ENCODE peak calls at places on chromosomes 2 and 18, in six cellular contexts. G is IMR-90, O is upper lobe of left lung, I is A549, R is suprapubic skin, H is heart left ventricle. F is an unnamed sample.

GRCh38 chr2:96930351-96931015 is 55.9 kb downstream of the FAM178B start:
- DNase-seq in I (no peak), G (no peak), H (no peak), R (no peak), O (no peak), F (no peak)

GRCh38 chr18:10523544-10523943 is 2.3 kb upstream of the NAPG start:
- DNase-seq in G (no peak), O (no peak), I (no peak), H (no peak), R (no peak), F (no peak)

GRCh38 chr2:211751853-211752252 is 786.7 kb downstream of the ERBB4 start:
- DNase-seq in O (no peak), G (no peak), R (no peak), H (no peak), I (no peak), F (no peak)

GRCh38 chr2:206160124-206160806 is 570 bp downstream of the EEF1B2 start:
- DNase-seq in I (no peak), O (peak; percentile 93), R (no peak), G (peak; percentile 38), H (no peak), F (no peak)

GRCh38 chr18:79248495-79249078 is 147.1 kb upstream of the NFATC1 start:
- DNase-seq in H (no peak), R (no peak), G (peak; percentile 41), O (no peak), I (no peak), F (no peak)

GRCh38 chr2:52542297-52542696 is 1225.3 kb upstream of the CHAC2 start:
- DNase-seq in I (no peak), H (no peak), O (no peak), G (no peak), R (no peak), F (no peak)

GRCh38 chr2:26598336-26599006 is 42.7 kb downstream of the CIB4 start:
- DNase-seq in I (no peak), R (peak; percentile 72), H (no peak), G (no peak), O (no peak), F (peak; percentile 64)

GRCh38 chr2:3413642-3414041 is 34.1 kb downstream of the TRAPPC12 start:
- DNase-seq in O (no peak), I (no peak), R (no peak), H (no peak), G (no peak), F (no peak)

GRCh38 chr2:210617732-210618330 is 61.4 kb downstream of the CPS1 start:
- DNase-seq in R (no peak), I (peak; percentile 15), H (no peak), O (no peak), G (peak; percentile 49), F (no peak)

GRCh38 chr2:116687381-116687780 is 1127.1 kb upstream of the DDX18 start:
- DNase-seq in O (no peak), I (no peak), G (no peak), H (no peak), R (no peak), F (no peak)

GRCh38 chr2:96103906-96104861 is 12.2 kb downstream of the ADRA2B start:
- DNase-seq in H (peak; percentile 38), R (peak; percentile 70), I (no peak), O (no peak), G (no peak), F (no peak)

GRCh38 chr2:113116100-113116958 is 11.1 kb upstream of the IL1RN start:
- DNase-seq in O (peak; percentile 40), G (no peak), R (no peak), H (no peak), I (no peak), F (no peak)

GRCh38 chr2:75828826-75829225 is 118.1 kb upstream of the GCFC2 start:
- DNase-seq in R (no peak), O (no peak), I (no peak), G (no peak), H (no peak), F (no peak)

GRCh38 chr2:118032169-118033013 is 18.5 kb upstream of the CCDC93 start:
- DNase-seq in O (no peak), G (peak; percentile 34), H (no peak), R (no peak), I (peak; percentile 29), F (peak; percentile 31)

GRCh38 chr2:55357907-55358306 is 61.7 kb downstream of the CCDC88A start:
- DNase-seq in I (no peak), H (no peak), R (no peak), G (peak; percentile 69), O (no peak), F (no peak)

GRCh38 chr2:230885467-230886130 is 20.9 kb downstream of the ITM2C start:
- DNase-seq in H (no peak), R (no peak), O (no peak), I (no peak), G (peak; percentile 75), F (no peak)

GRCh38 chr2:201233192-201234166 is 26.9 kb upstream of the CASP8 start:
- DNase-seq in H (peak; percentile 50), G (no peak), R (no peak), O (no peak), I (peak; percentile 79), F (peak; percentile 93)

GRCh38 chr2:234669001-234669400 is 172.1 kb upstream of the ARL4C start:
- DNase-seq in H (no peak), G (no peak), R (no peak), O (no peak), I (no peak), F (no peak)

GRCh38 chr18:924987-925386 is 20.3 kb downstream of the ADCYAP1 start:
- DNase-seq in G (no peak), I (no peak), H (no peak), O (no peak), R (no peak), F (no peak)

GRCh38 chr2:42110287-42110973 is 58.7 kb upstream of the EML4 start:
- DNase-seq in H (no peak), I (no peak), G (peak; percentile 70), O (no peak), R (no peak), F (no peak)

GRCh38 chr2:121377676-121378075 is 92.7 kb upstream of the TFCP2L1 start:
- DNase-seq in I (no peak), R (no peak), H (no peak), O (no peak), G (no peak), F (no peak)

GRCh38 chr2:73067043-73067442 is 4.5 kb downstream of the SFXN5 start:
- DNase-seq in R (no peak), I (no peak), O (no peak), G (no peak), H (no peak), F (no peak)

DNA sequence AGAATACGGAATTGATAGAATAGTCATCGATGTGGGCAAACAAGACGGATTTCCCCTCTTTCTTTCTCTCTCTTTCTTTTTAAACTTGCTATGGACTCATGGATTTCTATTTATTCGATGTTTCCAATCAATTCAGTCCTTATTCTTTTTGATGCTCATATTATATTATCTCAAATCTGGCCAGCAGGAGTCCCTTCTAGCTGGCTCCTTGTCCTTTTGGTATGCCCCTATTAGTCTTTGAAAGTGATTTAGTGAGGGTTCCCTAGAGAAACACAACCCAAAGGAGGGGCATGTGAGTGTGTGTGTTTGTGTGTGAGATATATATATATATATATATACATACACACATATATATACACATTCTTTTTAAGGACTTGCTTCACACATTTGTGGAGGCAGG is 23.5 kb upstream of the BIN1 start:
- DNase-seq in G (no peak), H (no peak), R (no peak), O (no peak), I (no peak), F (no peak)
- TF ChIP-seq CTCF in G (peak; percentile 10), H (no peak), R (no peak), O (no peak), I (no peak), F (no peak)

GRCh38 chr2:237490009-237490804 is 3.2 kb downstream of the MLPH start:
- DNase-seq in G (no peak), H (no peak), I (no peak), O (no peak), R (no peak), F (no peak)
- TF ChIP-seq POLR2A in G (no peak), H (no peak), I (no peak), O (no peak), R (no peak), F (no peak)

GRCh38 chr2:216078776-216079175 is 2.8 kb downstream of the PECR start:
- DNase-seq in I (no peak), H (no peak), O (no peak), R (no peak), G (no peak), F (no peak)
- H3K4me3 ChIP-seq in I (no peak overlapping the region), H (no peak overlapping the region), O (no peak overlapping the region), R (no peak overlapping the region), G (no peak overlapping the region), F (no peak overlapping the region)

GRCh38 chr18:50586710-50587109 is 26.8 kb downstream of the MAPK4 start:
- DNase-seq in I (no peak), R (no peak), O (no peak), G (no peak), H (no peak), F (no peak)
- TF ChIP-seq CTCF in I (no peak), R (no peak), O (no peak), G (peak; percentile 16), H (peak; percentile 15), F (no peak)

GRCh38 chr2:11354363-11355154 is 10.1 kb upstream of the ROCK2 start:
- DNase-seq in H (no peak), R (no peak), I (no peak), O (no peak), G (no peak), F (no peak)
- TF ChIP-seq POLR2A in H (no peak), R (no peak), I (no peak), O (no peak), G (no peak), F (no peak)

DNA sequence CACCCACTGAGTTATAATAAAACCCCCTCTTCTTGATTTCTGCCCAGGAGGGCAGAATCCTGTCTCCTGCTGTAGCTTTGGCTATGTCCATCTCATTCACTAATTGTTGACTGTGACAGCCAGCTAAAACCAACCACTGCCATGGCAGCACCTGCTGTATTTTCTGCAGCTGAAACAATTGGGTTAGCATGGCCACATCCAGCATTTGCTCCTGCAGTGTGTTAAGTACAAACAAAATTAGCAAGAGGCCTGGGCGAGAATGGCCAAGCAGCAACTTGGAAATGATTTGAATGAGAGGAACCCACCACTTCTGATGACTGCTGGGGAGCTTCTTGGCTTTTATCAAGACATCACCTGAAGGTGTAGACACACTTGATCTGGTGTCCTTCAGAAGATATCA is 89.4 kb upstream of the LRRTM1 start:
- DNase-seq in I (no peak), G (no peak), O (no peak), R (no peak), H (no peak), F (no peak)
- H3K4me3 ChIP-seq in I (no peak overlapping the region), G (no peak overlapping the region), O (no peak overlapping the region), R (no peak overlapping the region), H (no peak overlapping the region), F (no peak overlapping the region)

F was measured in lower leg skin.